ENCODE peak calls at places on chromosome 1, in ten cellular contexts. One of them, this sample, is unnamed.
A peak's percentile ranks its signal among the peaks of the same experiment; 100 is the strongest.

GRCh38 chr1:82245345-82246014 is 444.7 kb downstream of the ADGRL2 start:
- DNase-seq in naive B cell: no peak
- DNase-seq in stomach: no peak
- DNase-seq in H9: no peak
- DNase-seq in NCI-H187: no peak
- DNase-seq in iPS DF 6.9: no peak
- DNase-seq in DMS153: no peak
- DNase-seq in activated naive CD8-positive, alpha-beta T cell treated with anti-CD3 and anti-CD28 coated beads, Interleukin-2, amount 50 U/mL, for 24 hours: no peak
- DNase-seq in mammary epithelial cell: no peak
- DNase-seq in AG09319: no peak
- DNase-seq in this sample: no peak

GRCh38 chr1:91883470-91883869 is 2.5 kb downstream of the TGFBR3 start:
- DNase-seq in stomach: no peak
- DNase-seq in NCI-H187: no peak
- DNase-seq in activated naive CD8-positive, alpha-beta T cell treated with anti-CD3 and anti-CD28 coated beads, Interleukin-2, amount 50 U/mL, for 24 hours: no peak
- DNase-seq in AG09319: no peak
- DNase-seq in iPS DF 6.9: no peak
- DNase-seq in mammary epithelial cell: no peak
- DNase-seq in H9: no peak
- DNase-seq in DMS153: no peak
- DNase-seq in naive B cell: no peak
- DNase-seq in this sample: no peak

GRCh38 chr1:47444578-47445465 is 7.0 kb downstream of the FOXD2 start:
- DNase-seq in DMS153: peak; percentile 35
- DNase-seq in naive B cell: no peak
- DNase-seq in activated naive CD8-positive, alpha-beta T cell treated with anti-CD3 and anti-CD28 coated beads, Interleukin-2, amount 50 U/mL, for 24 hours: peak; percentile 51
- DNase-seq in NCI-H187: no peak
- DNase-seq in iPS DF 6.9: no peak
- DNase-seq in mammary epithelial cell: peak; percentile 34
- DNase-seq in H9: peak; percentile 62
- DNase-seq in AG09319: no peak
- DNase-seq in stomach: no peak
- DNase-seq in this sample: no peak

GRCh38 chr1:198015317-198015716 is 98.1 kb downstream of the LHX9 start:
- DNase-seq in activated naive CD8-positive, alpha-beta T cell treated with anti-CD3 and anti-CD28 coated beads, Interleukin-2, amount 50 U/mL, for 24 hours: no peak
- DNase-seq in H9: no peak
- DNase-seq in NCI-H187: no peak
- DNase-seq in mammary epithelial cell: no peak
- DNase-seq in DMS153: no peak
- DNase-seq in naive B cell: no peak
- DNase-seq in stomach: no peak
- DNase-seq in AG09319: no peak
- DNase-seq in iPS DF 6.9: no peak
- DNase-seq in this sample: peak; percentile 68

GRCh38 chr1:209831615-209832014 is 3.8 kb downstream of the UTP25 start:
- DNase-seq in AG09319: no peak
- DNase-seq in naive B cell: no peak
- DNase-seq in activated naive CD8-positive, alpha-beta T cell treated with anti-CD3 and anti-CD28 coated beads, Interleukin-2, amount 50 U/mL, for 24 hours: no peak
- DNase-seq in H9: no peak
- DNase-seq in stomach: no peak
- DNase-seq in DMS153: no peak
- DNase-seq in iPS DF 6.9: no peak
- DNase-seq in NCI-H187: no peak
- DNase-seq in mammary epithelial cell: peak; percentile 52
- DNase-seq in this sample: no peak

GRCh38 chr1:113540328-113540727 is 150.0 kb downstream of the MAGI3 start:
- DNase-seq in iPS DF 6.9: no peak
- DNase-seq in activated naive CD8-positive, alpha-beta T cell treated with anti-CD3 and anti-CD28 coated beads, Interleukin-2, amount 50 U/mL, for 24 hours: no peak
- DNase-seq in mammary epithelial cell: no peak
- DNase-seq in AG09319: no peak
- DNase-seq in naive B cell: no peak
- DNase-seq in H9: no peak
- DNase-seq in stomach: no peak
- DNase-seq in DMS153: peak; percentile 14
- DNase-seq in NCI-H187: no peak
- DNase-seq in this sample: no peak

GRCh38 chr1:182850319-182850718 is 11.2 kb downstream of the DHX9 start:
- DNase-seq in iPS DF 6.9: no peak
- DNase-seq in activated naive CD8-positive, alpha-beta T cell treated with anti-CD3 and anti-CD28 coated beads, Interleukin-2, amount 50 U/mL, for 24 hours: no peak
- DNase-seq in H9: no peak
- DNase-seq in DMS153: no peak
- DNase-seq in AG09319: no peak
- DNase-seq in naive B cell: no peak
- DNase-seq in mammary epithelial cell: no peak
- DNase-seq in stomach: no peak
- DNase-seq in NCI-H187: no peak
- DNase-seq in this sample: no peak

GRCh38 chr1:216483672-216484401 is 60.6 kb upstream of the USH2A start:
- DNase-seq in stomach: no peak
- DNase-seq in AG09319: no peak
- DNase-seq in NCI-H187: no peak
- DNase-seq in iPS DF 6.9: no peak
- DNase-seq in DMS153: no peak
- DNase-seq in H9: no peak
- DNase-seq in naive B cell: no peak
- DNase-seq in mammary epithelial cell: no peak
- DNase-seq in activated naive CD8-positive, alpha-beta T cell treated with anti-CD3 and anti-CD28 coated beads, Interleukin-2, amount 50 U/mL, for 24 hours: no peak
- DNase-seq in this sample: no peak

GRCh38 chr1:92441316-92442311 is 45.1 kb downstream of the GFI1 start:
- DNase-seq in iPS DF 6.9: peak; percentile 31
- DNase-seq in naive B cell: no peak
- DNase-seq in stomach: peak; percentile 61
- DNase-seq in DMS153: peak; percentile 77
- DNase-seq in H9: peak; percentile 82
- DNase-seq in AG09319: no peak
- DNase-seq in NCI-H187: no peak
- DNase-seq in activated naive CD8-positive, alpha-beta T cell treated with anti-CD3 and anti-CD28 coated beads, Interleukin-2, amount 50 U/mL, for 24 hours: no peak
- DNase-seq in mammary epithelial cell: no peak
- DNase-seq in this sample: no peak

GRCh38 chr1:14682941-14683340 is 84.5 kb downstream of the KAZN start:
- DNase-seq in NCI-H187: no peak
- DNase-seq in naive B cell: no peak
- DNase-seq in iPS DF 6.9: no peak
- DNase-seq in H9: no peak
- DNase-seq in activated naive CD8-positive, alpha-beta T cell treated with anti-CD3 and anti-CD28 coated beads, Interleukin-2, amount 50 U/mL, for 24 hours: no peak
- DNase-seq in DMS153: no peak
- DNase-seq in mammary epithelial cell: no peak
- DNase-seq in stomach: no peak
- DNase-seq in AG09319: no peak
- DNase-seq in this sample: no peak

GRCh38 chr1:227869281-227869842 is 53.9 kb downstream of the PRSS38 start:
- DNase-seq in AG09319: no peak
- DNase-seq in NCI-H187: no peak
- DNase-seq in H9: no peak
- DNase-seq in DMS153: no peak
- DNase-seq in mammary epithelial cell: no peak
- DNase-seq in activated naive CD8-positive, alpha-beta T cell treated with anti-CD3 and anti-CD28 coated beads, Interleukin-2, amount 50 U/mL, for 24 hours: no peak
- DNase-seq in stomach: peak; percentile 11
- DNase-seq in iPS DF 6.9: no peak
- DNase-seq in naive B cell: no peak
- DNase-seq in this sample: no peak

GRCh38 chr1:40247655-40248054 is at the start of gene TMCO2:
- DNase-seq in NCI-H187: no peak
- DNase-seq in stomach: no peak
- DNase-seq in activated naive CD8-positive, alpha-beta T cell treated with anti-CD3 and anti-CD28 coated beads, Interleukin-2, amount 50 U/mL, for 24 hours: no peak
- DNase-seq in AG09319: no peak
- DNase-seq in iPS DF 6.9: no peak
- DNase-seq in H9: no peak
- DNase-seq in mammary epithelial cell: no peak
- DNase-seq in naive B cell: no peak
- DNase-seq in DMS153: no peak
- DNase-seq in this sample: no peak

GRCh38 chr1:84949664-84950063 is 47.2 kb downstream of the MCOLN2 start:
- DNase-seq in NCI-H187: no peak
- DNase-seq in DMS153: no peak
- DNase-seq in AG09319: no peak
- DNase-seq in naive B cell: no peak
- DNase-seq in stomach: no peak
- DNase-seq in mammary epithelial cell: no peak
- DNase-seq in activated naive CD8-positive, alpha-beta T cell treated with anti-CD3 and anti-CD28 coated beads, Interleukin-2, amount 50 U/mL, for 24 hours: no peak
- DNase-seq in iPS DF 6.9: no peak
- DNase-seq in H9: no peak
- DNase-seq in this sample: no peak

GRCh38 chr1:182841368-182841988 is 2.3 kb downstream of the DHX9 start:
- DNase-seq in AG09319: no peak
- DNase-seq in mammary epithelial cell: peak; percentile 39
- DNase-seq in DMS153: no peak
- DNase-seq in NCI-H187: no peak
- DNase-seq in stomach: no peak
- DNase-seq in H9: no peak
- DNase-seq in activated naive CD8-positive, alpha-beta T cell treated with anti-CD3 and anti-CD28 coated beads, Interleukin-2, amount 50 U/mL, for 24 hours: no peak
- DNase-seq in naive B cell: no peak
- DNase-seq in iPS DF 6.9: no peak
- DNase-seq in this sample: no peak

This sample was measured in NCI-H1417.